ENCODE peak calls at places on chromosomes 13 and 19, in six cellular contexts. D is DMS 273 treated with DMSO at 0.1 percent for 48 hours; A is activated CD4-positive, alpha-beta memory T cell treated with anti-CD3 and anti-CD28 coated beads, Interleukin-2, amount 10 ng/mL, durations not matched to agents 7 days and 5 days; K is posterior cingulate gyrus; Y is amniotic stem cell; J is AG04449. N is an unnamed sample.

GRCh38 chr13:50527612-50528509 is 315.6 kb downstream of the DLEU7 start:
- DNase-seq in D (no peak), J (no peak), Y (no peak), K (no peak), A (no peak), N (no peak)

GRCh38 chr13:100356889-100357288 is 231.7 kb downstream of the GGACT start:
- DNase-seq in Y (no peak), J (no peak), K (no peak), D (no peak), A (no peak), N (no peak)

GRCh38 chr13:33352520-33352919 is 67.0 kb upstream of the STARD13 start:
- DNase-seq in A (no peak), D (no peak), J (no peak), Y (no peak), K (peak), N (no peak)

GRCh38 chr19:49555600-49556411 is 24.6 kb downstream of the NOSIP start:
- DNase-seq in A (peak), D (no peak), Y (no peak), J (no peak), K (no peak), N (no peak)

GRCh38 chr19:41997121-41997850 is 3.3 kb upstream of the ATP1A3 start:
- DNase-seq in Y (no peak), K (peak), D (no peak), J (no peak), A (peak), N (no peak)

GRCh38 chr13:38821753-38822551 is 135.1 kb downstream of the FREM2 start:
- DNase-seq in Y (no peak), D (no peak), J (no peak), K (peak), A (no peak), N (no peak)

GRCh38 chr19:49430678-49431329 is 5.6 kb downstream of the GFY start:
- DNase-seq in K (no peak), Y (no peak), J (no peak), A (peak), D (no peak), N (no peak)

GRCh38 chr13:76223565-76223964 is 587.4 kb downstream of the LMO7 start:
- DNase-seq in J (no peak), A (no peak), Y (no peak), K (no peak), D (no peak), N (no peak)

GRCh38 chr13:23504188-23504587 is 66.0 kb upstream of the TNFRSF19 start:
- DNase-seq in J (no peak), D (no peak), A (no peak), K (no peak), Y (no peak), N (no peak)

GRCh38 chr19:29873024-29873800 is 61.4 kb downstream of the CCNE1 start:
- DNase-seq in D (no peak), Y (no peak), J (no peak), A (peak), K (peak), N (no peak)

GRCh38 chr13:44109986-44110640 is 230.4 kb downstream of the LACC1 start:
- DNase-seq in K (no peak), D (no peak), A (no peak), Y (no peak), J (no peak), N (no peak)

GRCh38 chr19:36987091-36987490 is 71.0 kb downstream of the ZNF568 start:
- DNase-seq in D (no peak), K (no peak), Y (no peak), J (no peak), A (no peak), N (no peak)

GRCh38 chr19:1132625-1133383 is 29.0 kb downstream of the GPX4 start:
- DNase-seq in A (peak), D (no peak), J (no peak), K (no peak), Y (no peak), N (no peak)

GRCh38 chr13:36344173-36344572 is 2.0 kb downstream of the SPART start:
- DNase-seq in K (no peak), J (no peak), Y (no peak), D (no peak), A (no peak), N (no peak)

GRCh38 chr19:35037716-35038622 is 3.6 kb upstream of the HPN start:
- DNase-seq in A (no peak), D (peak), Y (no peak), K (no peak), J (no peak), N (no peak)

GRCh38 chr19:49151339-49152217 is 3.6 kb downstream of the HRC start:
- DNase-seq in A (peak), J (no peak), K (no peak), D (peak), Y (no peak), N (no peak)

GRCh38 chr19:35436477-35437141 is 11.4 kb upstream of the FFAR2 start:
- DNase-seq in D (peak), J (no peak), A (peak), K (no peak), Y (no peak), N (peak)

GRCh38 chr13:53351040-53351439 is 322.4 kb downstream of the OLFM4 start:
- DNase-seq in A (no peak), D (no peak), K (no peak), J (no peak), Y (no peak), N (no peak)

GRCh38 chr13:108957369-108958012 is 328.1 kb downstream of the MYO16 start:
- DNase-seq in Y (peak), D (no peak), J (peak), K (no peak), A (no peak), N (peak)

GRCh38 chr13:64675256-64675892 is 2554.8 kb downstream of the PCDH9 start:
- DNase-seq in A (no peak), K (no peak), D (no peak), Y (peak), J (peak), N (no peak)

GRCh38 chr13:99955747-99956472 is 15.7 kb downstream of the ZIC5 start:
- DNase-seq in J (no peak), D (no peak), A (no peak), K (no peak), Y (no peak), N (no peak)

GRCh38 chr19:5913739-5914357 is at the start of gene CAPS:
- DNase-seq in D (no peak), A (no peak), K (peak), J (no peak), Y (no peak), N (no peak)

GRCh38 chr19:13825489-13826475 is 30.5 kb downstream of the ZSWIM4 start:
- DNase-seq in J (no peak), K (no peak), A (no peak), Y (no peak), D (no peak), N (no peak)

GRCh38 chr13:98927954-98928927 is 49.6 kb downstream of the DOCK9 start:
- DNase-seq in Y (no peak), A (no peak), K (no peak), D (no peak), J (no peak), N (peak)

GRCh38 chr19:10219678-10220077 is 11.5 kb downstream of the S1PR2 start:
- DNase-seq in D (no peak), J (no peak), A (peak), K (no peak), Y (no peak), N (no peak)

GRCh38 chr13:109500146-109500773 is 286.1 kb downstream of the IRS2 start:
- DNase-seq in A (no peak), Y (no peak), J (no peak), K (no peak), D (no peak), N (no peak)

GRCh38 chr13:39102981-39103490 is 64.8 kb downstream of the NHLRC3 start:
- DNase-seq in J (no peak), Y (no peak), A (no peak), K (peak), D (no peak), N (no peak)

GRCh38 chr13:38941353-38941945 is 49.2 kb downstream of the STOML3 start:
- DNase-seq in Y (no peak), K (no peak), J (no peak), D (no peak), A (no peak), N (no peak)

GRCh38 chr19:18478545-18479311 is 40.8 kb upstream of the ISYNA1 start:
- DNase-seq in A (peak), J (peak), Y (peak), K (no peak), D (no peak), N (peak)

GRCh38 chr13:23804166-23804565 is 85.0 kb downstream of the MIPEP start:
- DNase-seq in Y (no peak), D (no peak), K (no peak), J (no peak), A (no peak), N (no peak)

GRCh38 chr19:51531349-51532315 is at the start of gene SIGLEC6:
- DNase-seq in K (no peak), Y (no peak), D (no peak), A (peak), J (no peak), N (no peak)

GRCh38 chr13:113421673-113422270 is 31.5 kb downstream of the ADPRHL1 start:
- DNase-seq in A (no peak), Y (no peak), J (no peak), K (no peak), D (no peak), N (no peak)

GRCh38 chr13:28792992-28793391 is 27.1 kb upstream of the MTUS2 start:
- DNase-seq in D (no peak), J (peak), K (no peak), Y (peak), A (no peak), N (peak)

GRCh38 chr13:109784590-109785140 is 1.7 kb downstream of the IRS2 start:
- DNase-seq in D (no peak), A (peak), J (no peak), Y (peak), K (peak), N (no peak)

GRCh38 chr13:59425211-59425721 is 738.5 kb downstream of the DIAPH3 start:
- DNase-seq in J (peak), D (no peak), A (no peak), Y (no peak), K (no peak), N (no peak)

GRCh38 chr13:38582133-38582532 is 104.7 kb upstream of the FREM2 start:
- DNase-seq in J (no peak), D (no peak), K (no peak), Y (peak), A (no peak), N (no peak)

GRCh38 chr19:18841400-18841799 is 9.6 kb downstream of the UPF1 start:
- DNase-seq in D (no peak), Y (no peak), K (no peak), A (no peak), J (no peak), N (no peak)